ENCODE peak calls at places on chromosomes 13 and 19, in seven cellular contexts. B is mucosa of descending colon; V is cardiac fibroblast; Y is CD8-positive, alpha-beta memory T cell; K is fibroblast of mammary gland; C is CD4-positive, alpha-beta memory T cell; W is small intestine. P is an unnamed sample.

GRCh38 chr19:28899703-28900102 is 313.2 kb downstream of the UQCRFS1 start:
- DNase-seq in B (no peak), V (no peak), Y (no peak), K (no peak), C (no peak), W (no peak), P (no peak)

GRCh38 chr13:60873116-60873515 is 476.1 kb downstream of the TDRD3 start:
- DNase-seq in B (no peak), V (no peak), Y (no peak), K (no peak), C (no peak), W (no peak), P (no peak)

GRCh38 chr19:55600336-55601028 is 394 bp downstream of the ZNF524 start:
- DNase-seq in B (no peak), V (no peak), Y (no peak), K (no peak), C (no peak), W (no peak), P (peak)

GRCh38 chr19:4619668-4620294 is 19.5 kb upstream of the TNFAIP8L1 start:
- DNase-seq in B (no peak), V (no peak), Y (no peak), K (no peak), C (no peak), W (no peak), P (no peak)

GRCh38 chr19:2800506-2800905 is 15.2 kb downstream of the THOP1 start:
- DNase-seq in B (no peak), V (no peak), Y (no peak), K (no peak), C (no peak), W (no peak), P (no peak)

GRCh38 chr13:66994097-66994496 is 236.0 kb downstream of the PCDH9 start:
- DNase-seq in B (peak), V (peak), Y (no peak), K (peak), C (no peak), W (peak), P (no peak)

GRCh38 chr19:802888-803561 is 5.8 kb downstream of the PTBP1 start:
- DNase-seq in B (no peak), V (peak), Y (no peak), K (no peak), C (no peak), W (no peak), P (no peak)

GRCh38 chr19:55301459-55302331 is 17.9 kb downstream of the BRSK1 start:
- DNase-seq in B (peak), V (peak), Y (peak), K (peak), C (peak), W (peak), P (peak)

GRCh38 chr19:35228177-35228930 is at the start of gene FAM187B:
- DNase-seq in B (no peak), V (no peak), Y (no peak), K (no peak), C (no peak), W (no peak), P (no peak)

GRCh38 chr19:35740108-35740422 is 2.2 kb downstream of the IGFLR1 start:
- DNase-seq in B (no peak), V (no peak), Y (no peak), K (no peak), C (no peak), W (no peak), P (no peak)

GRCh38 chr13:51643882-51644281 is 59.6 kb downstream of the WDFY2 start:
- DNase-seq in B (no peak), V (peak), Y (no peak), K (peak), C (no peak), W (no peak), P (no peak)

GRCh38 chr13:70842062-70842644 is 733.9 kb upstream of the KLHL1 start:
- DNase-seq in B (no peak), V (no peak), Y (no peak), K (no peak), C (no peak), W (no peak), P (no peak)

GRCh38 chr19:17565611-17566010 is 10.2 kb downstream of the COLGALT1 start:
- DNase-seq in B (no peak), V (no peak), Y (no peak), K (no peak), C (no peak), W (no peak), P (no peak)

GRCh38 chr19:52229524-52229923 is 39.7 kb downstream of the PPP2R1A start:
- DNase-seq in B (no peak), V (no peak), Y (no peak), K (no peak), C (no peak), W (no peak), P (no peak)

GRCh38 chr13:24788538-24788937 is 24.6 kb downstream of the RNF17 start:
- DNase-seq in B (no peak), V (no peak), Y (no peak), K (no peak), C (no peak), W (no peak), P (no peak)

GRCh38 chr13:30881191-30881651 is 24.9 kb upstream of the MEDAG start:
- DNase-seq in B (no peak), V (peak), Y (no peak), K (peak), C (no peak), W (no peak), P (no peak)

GRCh38 chr19:45096700-45097099 is 3.7 kb downstream of the PPP1R37 start:
- DNase-seq in B (no peak), V (no peak), Y (no peak), K (no peak), C (no peak), W (no peak), P (no peak)

GRCh38 chr19:45092747-45093678 is at the start of gene PPP1R37:
- DNase-seq in B (peak), V (peak), Y (peak), K (peak), C (peak), W (peak), P (peak)

GRCh38 chr19:45095496-45096413 is 2.8 kb downstream of the PPP1R37 start:
- DNase-seq in B (no peak), V (no peak), Y (no peak), K (no peak), C (no peak), W (no peak), P (no peak)

GRCh38 chr19:45094158-45094557 is 1.2 kb downstream of the PPP1R37 start:
- DNase-seq in B (no peak), V (no peak), Y (no peak), K (no peak), C (no peak), W (no peak), P (no peak)

GRCh38 chr19:45094707-45095106 is 1.7 kb downstream of the PPP1R37 start:
- DNase-seq in B (no peak), V (no peak), Y (no peak), K (no peak), C (no peak), W (no peak), P (no peak)
- H3K4me3 ChIP-seq in B (no peak), V (no peak), Y (no peak), K (no peak), C (no peak), W (no peak), P (peak)

DNA sequence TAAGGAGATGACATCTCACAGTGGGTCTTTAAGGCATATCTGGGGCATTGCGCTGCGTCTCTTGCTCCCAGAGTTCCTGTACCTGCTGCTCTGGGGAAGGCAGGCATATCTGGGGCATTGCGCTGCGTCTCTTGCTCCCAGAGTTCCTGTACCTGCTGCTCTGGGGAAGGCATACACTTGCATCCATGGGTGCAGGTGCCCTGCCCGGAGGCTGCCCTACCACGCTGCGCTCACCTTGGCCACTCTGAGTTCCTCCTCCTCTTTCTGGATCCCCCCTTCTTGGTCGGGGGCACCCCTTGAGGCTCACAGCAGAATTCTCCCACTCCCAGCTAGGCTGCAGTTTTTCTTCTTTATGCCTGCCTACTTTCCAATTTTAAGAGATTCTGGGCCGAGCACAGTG is 60.9 kb upstream of the TMTC4 start:
- DNase-seq in B (no peak), V (no peak), Y (no peak), K (no peak), C (no peak), W (no peak), P (no peak)
- H3K4me3 ChIP-seq in B (no peak), V (no peak), Y (no peak), K (no peak), C (no peak), W (no peak), P (no peak)

GRCh38 chr19:13859361-13859880 is 17.5 kb upstream of the NANOS3 start:
- DNase-seq in B (no peak), V (peak), Y (no peak), K (peak), C (no peak), W (no peak), P (no peak)

GRCh38 chr19:13861714-13862531 is 15.0 kb upstream of the NANOS3 start:
- DNase-seq in B (peak), V (peak), Y (peak), K (peak), C (peak), W (peak), P (no peak)

GRCh38 chr19:13860679-13861391 is 16.1 kb upstream of the NANOS3 start:
- DNase-seq in B (no peak), V (no peak), Y (no peak), K (no peak), C (no peak), W (no peak), P (no peak)

GRCh38 chr19:13864223-13864512 is 12.8 kb upstream of the NANOS3 start:
- DNase-seq in B (no peak), V (no peak), Y (no peak), K (no peak), C (no peak), W (no peak), P (no peak)

GRCh38 chr19:13861392-13861713 is 15.6 kb upstream of the NANOS3 start:
- DNase-seq in B (no peak), V (no peak), Y (no peak), K (no peak), C (no peak), W (no peak), P (no peak)
- H3K4me3 ChIP-seq in B (no peak), V (no peak), Y (peak), K (peak), C (no peak), W (peak), P (no peak)

GRCh38 chr13:44730099-44730498 is 154.0 kb upstream of the TSC22D1 start:
- DNase-seq in B (no peak), V (no peak), Y (no peak), K (no peak), C (no peak), W (no peak), P (no peak)
- H3K4me3 ChIP-seq in B (no peak), V (no peak), Y (no peak), K (no peak), C (no peak), W (no peak), P (no peak)

GRCh38 chr13:107203146-107203847 is 635.4 kb upstream of the ARGLU1 start:
- DNase-seq in B (no peak), V (peak), Y (no peak), K (peak), C (no peak), W (peak), P (no peak)
- H3K4me3 ChIP-seq in B (no peak), V (no peak), Y (no peak), K (no peak), C (no peak), W (no peak), P (no peak)

GRCh38 chr13:27005976-27006518 is 165.6 kb downstream of the USP12 start:
- DNase-seq in B (no peak), V (no peak), Y (no peak), K (no peak), C (no peak), W (no peak), P (no peak)

GRCh38 chr13:27008733-27009132 is 162.9 kb downstream of the USP12 start:
- DNase-seq in B (no peak), V (no peak), Y (no peak), K (no peak), C (no peak), W (no peak), P (no peak)

GRCh38 chr13:27005556-27005955 is 166.1 kb downstream of the USP12 start:
- DNase-seq in B (no peak), V (peak), Y (no peak), K (no peak), C (no peak), W (no peak), P (no peak)

GRCh38 chr13:27006519-27007161 is 165.0 kb downstream of the USP12 start:
- DNase-seq in B (peak), V (peak), Y (no peak), K (peak), C (no peak), W (peak), P (no peak)

GRCh38 chr13:27007166-27007565 is 164.4 kb downstream of the USP12 start:
- DNase-seq in B (no peak), V (no peak), Y (no peak), K (no peak), C (no peak), W (no peak), P (no peak)
- H3K4me3 ChIP-seq in B (no peak), V (peak), Y (no peak), K (peak), C (no peak), W (peak), P (no peak)

DNA sequence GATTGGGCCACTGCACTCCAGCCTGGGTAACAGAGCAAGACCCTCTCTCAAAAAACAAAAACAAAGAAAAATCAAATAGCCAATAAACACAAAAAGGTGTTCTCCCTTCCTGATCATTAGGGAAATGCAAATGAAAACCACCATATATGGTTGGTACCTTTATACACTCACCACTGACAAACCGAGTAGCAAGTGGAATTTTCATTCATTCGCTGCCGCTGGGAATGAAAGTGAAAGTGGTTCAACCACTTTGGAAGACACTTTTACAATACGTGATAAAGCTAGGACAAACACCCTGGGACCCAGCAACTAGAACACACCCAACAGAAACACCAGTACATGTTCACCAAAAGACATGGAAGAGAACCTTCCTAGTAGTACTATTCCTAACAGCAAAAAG is 21.0 kb downstream of the GRIK5 start:
- DNase-seq in B (no peak), V (no peak), Y (no peak), K (no peak), C (no peak), W (peak), P (peak)
- H3K4me3 ChIP-seq in B (no peak), V (no peak), Y (peak), K (no peak), C (no peak), W (no peak), P (peak)

P was measured in Jurkat, Clone E6-1.